ENCODE peak calls at places on chromosomes 1 and 21, in four cellular contexts. One of them, this sample, is unnamed.

GRCh38 chr1:156320560-156320959 is 17.5 kb downstream of the CCT3 start:
- DNase-seq in adrenal gland: no peak
- DNase-seq in Peyer's patch: no peak
- DNase-seq in A549: no peak
- DNase-seq in this sample: no peak

GRCh38 chr1:175920401-175920800 is 177.0 kb upstream of the TNR start:
- DNase-seq in adrenal gland: no peak
- DNase-seq in Peyer's patch: no peak
- DNase-seq in A549: no peak
- DNase-seq in this sample: no peak

GRCh38 chr1:167614851-167615250 is 15.2 kb upstream of the RCSD1 start:
- DNase-seq in adrenal gland: no peak
- DNase-seq in Peyer's patch: no peak
- DNase-seq in A549: no peak
- DNase-seq in this sample: no peak

GRCh38 chr1:31549807-31550620 is 26.3 kb upstream of the TINAGL1 start:
- DNase-seq in adrenal gland: no peak
- DNase-seq in Peyer's patch: no peak
- DNase-seq in A549: no peak
- DNase-seq in this sample: no peak

GRCh38 chr1:201737350-201738060 is 91.5 kb upstream of the IPO9 start:
- DNase-seq in adrenal gland: peak
- DNase-seq in Peyer's patch: no peak
- DNase-seq in A549: no peak
- DNase-seq in this sample: no peak

GRCh38 chr1:182003953-182004586 is 57.4 kb downstream of the ZNF648 start:
- DNase-seq in adrenal gland: no peak
- DNase-seq in Peyer's patch: no peak
- DNase-seq in A549: no peak
- DNase-seq in this sample: no peak

GRCh38 chr21:42746593-42747266 is 93.3 kb downstream of the PDE9A start:
- DNase-seq in adrenal gland: peak
- DNase-seq in Peyer's patch: peak
- DNase-seq in A549: no peak
- DNase-seq in this sample: no peak

GRCh38 chr1:228398741-228399461 is 7.7 kb downstream of the TRIM11 start:
- DNase-seq in adrenal gland: peak
- DNase-seq in Peyer's patch: no peak
- DNase-seq in A549: no peak
- DNase-seq in this sample: no peak

GRCh38 chr1:172340520-172340919 is 80.0 kb upstream of the C1orf105 start:
- DNase-seq in adrenal gland: no peak
- DNase-seq in Peyer's patch: no peak
- DNase-seq in A549: no peak
- DNase-seq in this sample: no peak

GRCh38 chr21:45432575-45433255 is 27.8 kb downstream of the COL18A1 start:
- DNase-seq in adrenal gland: peak
- DNase-seq in Peyer's patch: no peak
- DNase-seq in A549: no peak
- DNase-seq in this sample: no peak

GRCh38 chr1:42340898-42341297 is 5.9 kb upstream of the FOXJ3 start:
- DNase-seq in adrenal gland: no peak
- DNase-seq in Peyer's patch: no peak
- DNase-seq in A549: no peak
- DNase-seq in this sample: no peak

GRCh38 chr1:23013657-23014056 is 2.0 kb downstream of the TEX46 start:
- DNase-seq in adrenal gland: no peak
- DNase-seq in Peyer's patch: no peak
- DNase-seq in A549: no peak
- DNase-seq in this sample: no peak

GRCh38 chr1:37739222-37739621 is 25.7 kb downstream of the EPHA10 start:
- DNase-seq in adrenal gland: no peak
- DNase-seq in Peyer's patch: no peak
- DNase-seq in A549: no peak
- DNase-seq in this sample: no peak

GRCh38 chr21:38299651-38300050 is 42.9 kb downstream of the KCNJ15 start:
- DNase-seq in adrenal gland: no peak
- DNase-seq in Peyer's patch: no peak
- DNase-seq in A549: no peak
- DNase-seq in this sample: no peak

GRCh38 chr1:121569407-121569806 is 384.6 kb downstream of the SRGAP2C start:
- DNase-seq in adrenal gland: no peak
- DNase-seq in Peyer's patch: no peak
- DNase-seq in A549: no peak
- DNase-seq in this sample: no peak

GRCh38 chr1:162157469-162157868 is 88.0 kb downstream of the NOS1AP start:
- DNase-seq in adrenal gland: no peak
- DNase-seq in Peyer's patch: no peak
- DNase-seq in A549: no peak
- DNase-seq in this sample: no peak

GRCh38 chr21:45855248-45855801 is 126.2 kb upstream of the COL6A1 start:
- DNase-seq in adrenal gland: no peak
- DNase-seq in Peyer's patch: no peak
- DNase-seq in A549: no peak
- DNase-seq in this sample: no peak

GRCh38 chr21:46100020-46100419 is 2.1 kb downstream of the COL6A2 start:
- DNase-seq in adrenal gland: no peak
- DNase-seq in Peyer's patch: no peak
- DNase-seq in A549: no peak
- DNase-seq in this sample: no peak

GRCh38 chr1:30324251-30325084 is 398.9 kb downstream of the MATN1 start:
- DNase-seq in adrenal gland: no peak
- DNase-seq in Peyer's patch: no peak
- DNase-seq in A549: no peak
- DNase-seq in this sample: no peak

GRCh38 chr1:113279776-113280391 is 110.4 kb upstream of the MAGI3 start:
- DNase-seq in adrenal gland: no peak
- DNase-seq in Peyer's patch: no peak
- DNase-seq in A549: no peak
- DNase-seq in this sample: no peak

GRCh38 chr1:22794691-22795090 is 84.1 kb downstream of the EPHB2 start:
- DNase-seq in adrenal gland: no peak
- DNase-seq in Peyer's patch: no peak
- DNase-seq in A549: no peak
- DNase-seq in this sample: no peak

GRCh38 chr1:76933847-76934657 is 66.8 kb downstream of the ST6GALNAC5 start:
- DNase-seq in adrenal gland: no peak
- DNase-seq in Peyer's patch: no peak
- DNase-seq in A549: no peak
- DNase-seq in this sample: peak

GRCh38 chr1:244353572-244354091 is 98.1 kb downstream of the ADSS2 start:
- DNase-seq in adrenal gland: peak
- DNase-seq in Peyer's patch: peak
- DNase-seq in A549: peak
- DNase-seq in this sample: no peak

GRCh38 chr1:23589506-23589872 is 30.2 kb upstream of the ID3 start:
- DNase-seq in adrenal gland: no peak
- DNase-seq in Peyer's patch: no peak
- DNase-seq in A549: no peak
- DNase-seq in this sample: no peak

GRCh38 chr1:182149411-182149965 is 88.0 kb upstream of the ZNF648 start:
- DNase-seq in adrenal gland: peak
- DNase-seq in Peyer's patch: no peak
- DNase-seq in A549: no peak
- DNase-seq in this sample: peak

GRCh38 chr1:62407398-62408009 is 29.3 kb upstream of the USP1 start:
- DNase-seq in adrenal gland: no peak
- DNase-seq in Peyer's patch: no peak
- DNase-seq in A549: peak
- DNase-seq in this sample: peak

GRCh38 chr21:46065215-46065992 is 32.5 kb upstream of the COL6A2 start:
- DNase-seq in adrenal gland: no peak
- DNase-seq in Peyer's patch: no peak
- DNase-seq in A549: no peak
- DNase-seq in this sample: no peak

GRCh38 chr1:180863158-180863775 is 49.4 kb upstream of the KIAA1614 start:
- DNase-seq in adrenal gland: no peak
- DNase-seq in Peyer's patch: no peak
- DNase-seq in A549: peak
- DNase-seq in this sample: peak

GRCh38 chr1:27821761-27822315 is 8.7 kb upstream of the PPP1R8 start:
- DNase-seq in adrenal gland: no peak
- DNase-seq in Peyer's patch: no peak
- DNase-seq in A549: no peak
- DNase-seq in this sample: no peak

GRCh38 chr1:72241397-72241796 is 40.9 kb downstream of the NEGR1 start:
- DNase-seq in adrenal gland: no peak
- DNase-seq in Peyer's patch: no peak
- DNase-seq in A549: no peak
- DNase-seq in this sample: no peak

GRCh38 chr1:15968172-15968571 is 7.7 kb downstream of the ZBTB17 start:
- DNase-seq in adrenal gland: no peak
- DNase-seq in Peyer's patch: no peak
- DNase-seq in A549: no peak
- DNase-seq in this sample: no peak

GRCh38 chr1:15966956-15967344 is 9.0 kb downstream of the ZBTB17 start:
- DNase-seq in adrenal gland: no peak
- DNase-seq in Peyer's patch: no peak
- DNase-seq in A549: no peak
- DNase-seq in this sample: no peak

GRCh38 chr1:15965228-15965767 is 10.6 kb downstream of the ZBTB17 start:
- DNase-seq in adrenal gland: no peak
- DNase-seq in Peyer's patch: no peak
- DNase-seq in A549: no peak
- DNase-seq in this sample: no peak

GRCh38 chr1:15963968-15964648 is 11.8 kb downstream of the ZBTB17 start:
- DNase-seq in adrenal gland: no peak
- DNase-seq in Peyer's patch: no peak
- DNase-seq in A549: no peak
- DNase-seq in this sample: no peak

GRCh38 chr1:15966081-15966955 is 9.6 kb downstream of the ZBTB17 start:
- DNase-seq in adrenal gland: no peak
- DNase-seq in Peyer's patch: peak
- DNase-seq in A549: no peak
- DNase-seq in this sample: no peak
- TF ChIP-seq POLR2A in adrenal gland: no peak
- TF ChIP-seq POLR2A in Peyer's patch: no peak
- TF ChIP-seq POLR2A in A549: no peak
- TF ChIP-seq POLR2A in this sample: no peak

DNA sequence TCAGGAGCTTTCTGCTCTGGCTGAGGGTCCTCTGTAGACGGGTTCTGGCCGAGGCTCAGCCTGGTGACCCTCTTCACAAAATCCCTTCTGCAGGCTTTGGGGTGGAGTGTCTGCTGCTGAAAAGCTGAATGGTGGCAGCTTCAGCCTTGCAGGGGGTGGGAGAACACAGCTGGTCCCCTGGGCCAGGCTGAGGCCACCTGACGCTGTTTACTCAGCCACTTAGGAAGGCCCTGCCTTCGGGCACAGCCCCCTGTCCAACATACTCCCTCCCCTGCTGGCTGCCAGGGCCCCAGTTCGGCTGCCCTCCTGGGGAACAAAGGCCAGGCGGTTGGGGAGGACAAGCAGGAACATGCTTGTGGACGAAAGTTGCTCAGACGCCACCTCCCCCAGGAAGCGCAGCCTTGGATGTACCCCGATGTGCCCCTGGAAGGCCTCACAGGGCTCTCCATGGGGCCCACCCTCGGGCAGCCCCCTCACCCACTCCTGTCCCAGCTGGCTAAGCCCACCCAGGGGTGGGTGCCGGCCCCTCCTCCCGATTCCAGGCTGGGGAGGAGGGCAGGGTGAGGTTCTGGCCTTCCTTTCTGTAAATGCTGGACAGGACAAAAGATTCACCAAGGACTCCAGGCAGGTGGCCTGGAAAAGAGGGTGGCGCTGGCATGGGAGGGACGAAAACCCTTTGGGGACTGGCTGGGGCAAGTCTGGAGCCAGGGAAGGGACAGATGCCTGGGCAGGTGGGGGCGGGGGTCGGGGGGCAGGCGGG is at the start of gene ANKRD65:
- DNase-seq in adrenal gland: no peak
- DNase-seq in Peyer's patch: no peak
- DNase-seq in A549: no peak
- DNase-seq in this sample: no peak
- TF ChIP-seq POLR2A in adrenal gland: no peak
- TF ChIP-seq POLR2A in Peyer's patch: no peak
- TF ChIP-seq POLR2A in A549: no peak
- TF ChIP-seq POLR2A in this sample: no peak

GRCh38 chr1:53891021-53891420 is 1.4 kb upstream of the YIPF1 start:
- DNase-seq in adrenal gland: no peak
- DNase-seq in Peyer's patch: no peak
- DNase-seq in A549: no peak
- DNase-seq in this sample: peak

GRCh38 chr1:53888716-53889115 is 881 bp downstream of the YIPF1 start:
- DNase-seq in adrenal gland: no peak
- DNase-seq in Peyer's patch: no peak
- DNase-seq in A549: no peak
- DNase-seq in this sample: no peak

GRCh38 chr1:53890522-53890941 is 935 bp upstream of the YIPF1 start:
- DNase-seq in adrenal gland: no peak
- DNase-seq in Peyer's patch: no peak
- DNase-seq in A549: no peak
- DNase-seq in this sample: no peak

GRCh38 chr1:53891678-53892077 is 2.1 kb upstream of the YIPF1 start:
- DNase-seq in adrenal gland: no peak
- DNase-seq in Peyer's patch: no peak
- DNase-seq in A549: no peak
- DNase-seq in this sample: no peak

DNA sequence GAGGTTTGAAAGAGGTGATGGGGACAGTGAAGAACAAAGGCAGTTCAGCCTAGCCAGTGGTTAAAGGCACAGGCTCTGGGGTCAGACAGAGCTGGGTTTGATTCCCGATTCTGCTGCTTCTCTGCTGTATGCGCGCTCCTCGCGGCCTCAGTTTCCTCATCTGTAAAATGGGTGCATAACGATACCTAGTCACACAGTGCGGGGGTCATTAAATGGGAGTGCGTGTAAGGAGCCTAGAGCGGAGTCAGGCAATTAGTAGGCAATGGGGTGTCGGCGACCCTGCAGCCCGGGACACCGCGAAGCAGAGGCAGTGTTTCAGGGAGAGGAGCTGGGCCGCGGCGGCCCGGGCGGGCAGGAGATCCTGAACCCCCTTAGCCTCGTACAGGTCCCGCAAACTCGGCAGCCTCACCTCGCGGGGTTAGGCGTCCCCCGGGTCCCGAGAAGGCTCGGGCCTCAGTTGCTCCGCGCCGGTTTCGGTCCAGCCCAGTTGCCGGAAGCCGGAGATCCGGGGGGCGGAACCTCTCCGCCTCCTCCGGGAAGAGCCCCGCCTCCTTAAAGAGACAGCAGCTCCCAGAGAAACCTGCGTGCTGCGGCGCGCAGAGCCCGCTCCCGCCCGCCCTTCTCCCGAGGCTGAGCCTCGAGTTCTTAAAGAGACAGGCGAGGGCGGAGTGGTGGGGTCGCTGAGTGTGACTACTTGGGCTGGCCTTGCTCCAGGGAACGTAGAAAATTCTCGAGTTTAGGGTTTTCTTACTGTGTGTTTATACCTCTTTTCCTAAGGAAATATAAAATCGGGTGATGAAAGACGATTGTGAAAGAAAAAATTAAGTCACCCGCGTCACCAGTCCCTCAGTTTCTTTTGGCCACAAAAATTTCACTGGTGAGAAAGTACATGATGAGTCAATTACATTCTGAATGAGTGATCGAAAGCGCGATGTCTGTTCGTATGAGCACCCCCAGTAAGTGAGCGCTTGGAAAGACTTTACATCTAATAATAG is at the start of gene YIPF1:
- DNase-seq in adrenal gland: peak
- DNase-seq in Peyer's patch: peak
- DNase-seq in A549: peak
- DNase-seq in this sample: peak
- TF ChIP-seq POLR2A in adrenal gland: peak
- TF ChIP-seq POLR2A in Peyer's patch: peak
- TF ChIP-seq POLR2A in A549: peak
- TF ChIP-seq POLR2A in this sample: peak

GRCh38 chr1:7100479-7100878 is 315.2 kb downstream of the CAMTA1 start:
- DNase-seq in adrenal gland: no peak
- DNase-seq in Peyer's patch: no peak
- DNase-seq in A549: no peak
- DNase-seq in this sample: no peak
- TF ChIP-seq POLR2A in adrenal gland: no peak
- TF ChIP-seq POLR2A in Peyer's patch: no peak
- TF ChIP-seq POLR2A in A549: no peak
- TF ChIP-seq POLR2A in this sample: no peak

This sample was measured in erythroblast.